ENCODE peak calls at places on chromosomes 11 and 22, in ten cellular contexts. F is T-cell, V is cardiac fibroblast, Q is WTC11, P is anterior cingulate cortex, A is fibroblast of mammary gland, O is HT1080, E is skeletal muscle cell, C is PC-3, B is fibroblast of the conjunctiva. W is an unnamed sample.

GRCh38 chr22:44351685-44352377 is 39.1 kb upstream of the SHISAL1 start:
- DNase-seq in E (peak), C (peak), A (peak), F (no peak), P (no peak), B (no peak), V (peak), Q (no peak), O (peak), W (no peak)

GRCh38 chr22:31081963-31082605 is 966 bp downstream of the SMTN start:
- DNase-seq in A (peak), Q (no peak), E (no peak), V (peak), P (no peak), B (no peak), F (no peak), C (peak), O (peak), W (no peak)

GRCh38 chr22:43047605-43048004 is 32.7 kb upstream of the PACSIN2 start:
- DNase-seq in V (no peak), Q (no peak), B (no peak), A (no peak), O (no peak), E (no peak), P (no peak), C (no peak), F (no peak), W (no peak)

GRCh38 chr11:76793834-76794291 is 10.7 kb downstream of the TSKU start:
- DNase-seq in F (no peak), E (no peak), A (no peak), C (no peak), O (no peak), B (no peak), Q (no peak), V (no peak), P (no peak), W (no peak)

GRCh38 chr11:97548280-97548679 is 1158.5 kb downstream of the JRKL start:
- DNase-seq in P (no peak), O (no peak), V (no peak), F (no peak), C (no peak), E (no peak), Q (no peak), A (no peak), B (no peak), W (no peak)

GRCh38 chr11:91664521-91664920 is 560.1 kb upstream of the FAT3 start:
- DNase-seq in F (no peak), C (peak), P (no peak), E (no peak), V (no peak), O (peak), B (no peak), A (no peak), Q (no peak), W (no peak)

GRCh38 chr11:4551346-4551979 is 6.5 kb downstream of the OR52M1 start:
- DNase-seq in C (peak), Q (no peak), E (no peak), V (peak), B (no peak), F (no peak), O (peak), A (no peak), P (no peak), W (no peak)

GRCh38 chr11:114141863-114142590 is 82.5 kb downstream of the ZBTB16 start:
- DNase-seq in P (no peak), V (no peak), F (no peak), B (no peak), A (no peak), Q (no peak), C (no peak), O (no peak), E (no peak), W (no peak)

GRCh38 chr11:35305670-35306382 is 113.5 kb downstream of the SLC1A2 start:
- DNase-seq in F (peak), P (no peak), Q (peak), E (no peak), B (no peak), A (peak), V (peak), O (peak), C (peak), W (no peak)

GRCh38 chr22:20398420-20398819 is 4.5 kb downstream of the ZNF74 start:
- DNase-seq in E (no peak), Q (no peak), F (no peak), B (no peak), A (no peak), P (no peak), O (no peak), C (no peak), V (no peak), W (no peak)

GRCh38 chr11:12195773-12196172 is 85.4 kb downstream of the MICAL2 start:
- DNase-seq in P (no peak), Q (no peak), C (no peak), F (peak), E (no peak), B (no peak), O (no peak), V (no peak), A (no peak), W (no peak)

GRCh38 chr11:27926469-27926868 is 181.5 kb downstream of the KIF18A start:
- DNase-seq in Q (no peak), E (no peak), O (no peak), F (no peak), B (no peak), C (no peak), A (no peak), P (no peak), V (no peak), W (no peak)